ENCODE peak calls at places on chromosomes 2 and 18, in five cellular contexts. One of them, this sample, is unnamed.

GRCh38 chr18:59220164-59220783 is 316 bp downstream of the GRP start:
- DNase-seq in endothelial cell of umbilical vein: no peak
- DNase-seq in H9: peak; percentile 45
- DNase-seq in MM.1S: no peak
- DNase-seq in SK-N-SH: peak; percentile 59
- DNase-seq in this sample: peak; percentile 65

GRCh38 chr2:64766841-64767669 is 113.3 kb upstream of the SERTAD2 start:
- DNase-seq in endothelial cell of umbilical vein: peak; percentile 67
- DNase-seq in H9: no peak
- DNase-seq in MM.1S: peak; percentile 78
- DNase-seq in SK-N-SH: peak; percentile 23
- DNase-seq in this sample: peak; percentile 18

GRCh38 chr2:23484163-23484740 is 99.3 kb downstream of the KLHL29 start:
- DNase-seq in endothelial cell of umbilical vein: no peak
- DNase-seq in H9: no peak
- DNase-seq in MM.1S: no peak
- DNase-seq in SK-N-SH: no peak
- DNase-seq in this sample: no peak

GRCh38 chr2:88765154-88765948 is 73.9 kb downstream of the RPIA start:
- DNase-seq in endothelial cell of umbilical vein: peak; percentile 13
- DNase-seq in H9: peak; percentile 68
- DNase-seq in MM.1S: peak; percentile 97
- DNase-seq in SK-N-SH: peak; percentile 52
- DNase-seq in this sample: peak; percentile 59

GRCh38 chr18:21063011-21063410 is 48.6 kb downstream of the ROCK1 start:
- DNase-seq in endothelial cell of umbilical vein: no peak
- DNase-seq in H9: no peak
- DNase-seq in MM.1S: no peak
- DNase-seq in SK-N-SH: no peak
- DNase-seq in this sample: no peak

GRCh38 chr18:55433688-55434087 is 154.3 kb downstream of the TCF4 start:
- DNase-seq in endothelial cell of umbilical vein: no peak
- DNase-seq in H9: no peak
- DNase-seq in MM.1S: no peak
- DNase-seq in SK-N-SH: peak; percentile 30
- DNase-seq in this sample: no peak

GRCh38 chr2:194087569-194087968 is 1569.5 kb upstream of the SLC39A10 start:
- DNase-seq in endothelial cell of umbilical vein: no peak
- DNase-seq in H9: no peak
- DNase-seq in MM.1S: no peak
- DNase-seq in SK-N-SH: no peak
- DNase-seq in this sample: no peak

GRCh38 chr2:242053921-242054320 is 184.4 kb downstream of the RTP5 start:
- DNase-seq in endothelial cell of umbilical vein: no peak
- DNase-seq in H9: peak; percentile 10
- DNase-seq in MM.1S: no peak
- DNase-seq in SK-N-SH: no peak
- DNase-seq in this sample: no peak

GRCh38 chr2:137975280-137976271 is 11.3 kb downstream of the HNMT start:
- DNase-seq in endothelial cell of umbilical vein: no peak
- DNase-seq in H9: no peak
- DNase-seq in MM.1S: no peak
- DNase-seq in SK-N-SH: no peak
- DNase-seq in this sample: no peak
- H3K27ac ChIP-seq in endothelial cell of umbilical vein: no peak overlapping the region
- H3K27ac ChIP-seq in H9: no peak overlapping the region
- H3K27ac ChIP-seq in MM.1S: no peak overlapping the region
- H3K27ac ChIP-seq in SK-N-SH: no peak overlapping the region
- H3K27ac ChIP-seq in this sample: no peak overlapping the region

GRCh38 chr18:40415821-40416220 is 1539.2 kb upstream of the PIK3C3 start:
- DNase-seq in endothelial cell of umbilical vein: no peak
- DNase-seq in H9: no peak
- DNase-seq in MM.1S: no peak
- DNase-seq in SK-N-SH: no peak
- DNase-seq in this sample: no peak
- TF ChIP-seq CTCF in endothelial cell of umbilical vein: no peak
- TF ChIP-seq CTCF in H9: no peak
- TF ChIP-seq CTCF in MM.1S: no peak
- TF ChIP-seq CTCF in SK-N-SH: no peak
- TF ChIP-seq CTCF in this sample: no peak

DNA sequence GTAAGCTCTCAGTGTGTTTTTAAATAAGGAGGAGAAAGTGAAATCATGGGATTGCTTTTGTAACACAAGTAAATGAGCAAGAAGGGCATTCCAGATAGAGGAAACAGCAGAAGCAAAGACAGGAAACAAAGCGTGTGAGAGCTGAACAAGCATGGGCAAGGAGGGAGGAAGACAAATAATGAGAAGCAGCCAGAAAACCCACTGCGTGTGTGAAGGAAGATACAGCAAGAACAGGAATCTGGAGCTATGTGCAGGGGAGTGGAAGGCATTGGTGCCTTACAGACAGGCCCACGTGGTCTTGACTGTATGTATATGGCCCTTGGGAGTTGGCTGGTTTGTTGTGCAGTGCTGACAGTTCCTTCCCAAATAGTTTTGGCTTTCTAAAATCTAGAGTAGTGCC is 88.6 kb downstream of the AAK1 start:
- DNase-seq in endothelial cell of umbilical vein: peak; percentile 94
- DNase-seq in H9: no peak
- DNase-seq in MM.1S: no peak
- DNase-seq in SK-N-SH: no peak
- DNase-seq in this sample: no peak
- H3K9ac ChIP-seq in endothelial cell of umbilical vein: peak overlapping the region; percentile 28
- H3K9ac ChIP-seq in H9: no peak overlapping the region
- H3K9ac ChIP-seq in MM.1S: no peak overlapping the region
- H3K9ac ChIP-seq in SK-N-SH: no peak overlapping the region
- H3K9ac ChIP-seq in this sample: no peak overlapping the region

DNA sequence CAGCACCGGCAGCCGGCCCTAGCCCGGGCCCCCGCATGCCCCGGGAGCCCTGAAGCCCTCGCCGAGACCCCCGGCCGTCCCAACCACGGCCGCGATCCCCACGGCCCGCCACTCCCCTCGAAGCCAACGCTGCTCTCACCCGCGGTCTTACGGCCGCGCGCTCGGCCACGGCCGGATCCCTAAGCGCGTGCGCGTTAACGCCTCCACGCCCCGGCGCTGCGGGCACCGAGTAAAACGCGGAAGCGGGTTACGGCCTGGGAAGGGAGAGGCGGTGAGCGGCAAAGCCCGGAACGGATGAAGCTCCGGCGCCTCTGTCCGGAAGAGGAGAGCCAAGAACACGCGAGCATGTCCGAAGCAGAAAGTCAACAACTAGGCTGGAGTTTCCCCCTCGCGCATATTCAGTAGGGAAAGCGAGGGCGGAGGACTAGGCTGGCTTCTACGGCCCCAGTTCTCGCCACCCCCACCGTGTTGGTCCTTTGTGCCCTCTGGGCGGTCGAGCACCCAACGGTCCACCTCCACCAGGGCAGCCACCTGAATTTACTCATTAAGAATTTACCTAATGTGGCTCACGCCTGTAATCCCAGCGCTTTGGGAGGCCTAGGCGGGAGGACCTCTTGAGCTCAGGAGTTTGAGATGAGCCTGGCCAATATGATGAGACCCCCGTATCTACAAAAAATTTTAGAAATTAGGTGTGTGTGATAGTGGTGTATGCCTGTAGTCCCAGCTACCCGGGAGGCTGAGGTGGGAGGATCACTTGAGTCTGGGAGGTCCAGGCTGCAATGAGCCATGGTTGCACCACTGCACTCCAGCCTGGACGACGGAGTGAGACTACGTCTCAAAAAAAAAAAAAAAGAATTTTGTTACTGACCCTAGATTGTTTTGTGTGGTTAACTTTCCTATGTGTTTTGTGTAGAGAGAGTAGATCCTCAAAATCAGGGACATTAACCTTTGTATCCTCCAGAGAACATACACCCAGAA is at the start of gene KANSL3:
- DNase-seq in endothelial cell of umbilical vein: peak; percentile 91
- DNase-seq in H9: peak; percentile 89
- DNase-seq in MM.1S: peak; percentile 95
- DNase-seq in SK-N-SH: peak; percentile 93
- DNase-seq in this sample: peak; percentile 97
- H3K27ac ChIP-seq in endothelial cell of umbilical vein: peak within 1 kb of the TSS; percentile 92
- H3K27ac ChIP-seq in H9: no peak within 1 kb of the TSS
- H3K27ac ChIP-seq in MM.1S: peak within 1 kb of the TSS; percentile 59
- H3K27ac ChIP-seq in SK-N-SH: peak within 1 kb of the TSS; percentile 84
- H3K27ac ChIP-seq in this sample: no peak within 1 kb of the TSS